ENCODE peak calls at places on chromosomes 4 and X, in six cellular contexts. Z is AG04449, M is heart left ventricle, Y is IMR-90, W is lower lobe of right lung, U is A549. S is an unnamed sample.

GRCh38 chr4:8545439-8545765 is 34.8 kb upstream of the GPR78 start:
- DNase-seq in Z (no peak), M (no peak), Y (no peak), W (no peak), U (no peak), S (no peak)

GRCh38 chr4:11228575-11228974 is 200.1 kb downstream of the HS3ST1 start:
- DNase-seq in Z (no peak), M (no peak), Y (no peak), W (no peak), U (no peak), S (no peak)

GRCh38 chr4:58301384-58301783 is 1191.2 kb upstream of the IGFBP7 start:
- DNase-seq in Z (no peak), M (no peak), Y (no peak), W (no peak), U (no peak), S (no peak)

GRCh38 chrX:27964432-27964831 is 16.8 kb downstream of the DCAF8L1 start:
- DNase-seq in Z (no peak), M (no peak), Y (no peak), W (no peak), U (peak), S (no peak)

GRCh38 chr4:3283916-3284315 is 8.9 kb upstream of the RGS12 start:
- DNase-seq in Z (no peak), M (no peak), Y (no peak), W (no peak), U (no peak), S (no peak)

GRCh38 chrX:29627833-29628232 is 587.5 kb upstream of the MAGEB2 start:
- DNase-seq in Z (no peak), M (no peak), Y (no peak), W (no peak), U (no peak), S (no peak)

GRCh38 chrX:45007598-45007997 is 134.6 kb downstream of the KDM6A start:
- DNase-seq in Z (no peak), M (no peak), Y (no peak), W (no peak), U (no peak), S (no peak)

GRCh38 chr4:76745264-76745663 is 152.7 kb downstream of the SOWAHB start:
- DNase-seq in Z (no peak), M (no peak), Y (peak), W (no peak), U (no peak), S (peak)

GRCh38 chr4:174156239-174156826 is 127.1 kb downstream of the FBXO8 start:
- DNase-seq in Z (no peak), M (no peak), Y (peak), W (no peak), U (peak), S (no peak)

GRCh38 chr4:8267077-8267476 is 2.5 kb upstream of the HTRA3 start:
- DNase-seq in Z (no peak), M (peak), Y (peak), W (peak), U (peak), S (no peak)

GRCh38 chr4:57658188-57658587 is 548.0 kb upstream of the IGFBP7 start:
- DNase-seq in Z (no peak), M (no peak), Y (no peak), W (no peak), U (no peak), S (no peak)

GRCh38 chrX:150483576-150483975 is 84.8 kb upstream of the MTM1 start:
- DNase-seq in Z (no peak), M (no peak), Y (no peak), W (no peak), U (no peak), S (no peak)

GRCh38 chrX:23845316-23845932 is 62.3 kb downstream of the APOO start:
- DNase-seq in Z (no peak), M (no peak), Y (no peak), W (no peak), U (no peak), S (no peak)

GRCh38 chrX:39905475-39905889 is 192.3 kb downstream of the BCOR start:
- DNase-seq in Z (no peak), M (no peak), Y (peak), W (no peak), U (no peak), S (no peak)

GRCh38 chrX:123424546-123424945 is 240.5 kb downstream of the GRIA3 start:
- DNase-seq in Z (no peak), M (no peak), Y (peak), W (no peak), U (no peak), S (peak)

GRCh38 chr4:11471613-11472012 is 42.9 kb upstream of the HS3ST1 start:
- DNase-seq in Z (no peak), M (peak), Y (no peak), W (no peak), U (no peak), S (no peak)

GRCh38 chr4:37693450-37694190 is 7.4 kb upstream of the RELL1 start:
- DNase-seq in Z (peak), M (no peak), Y (peak), W (no peak), U (peak), S (peak)

DNA sequence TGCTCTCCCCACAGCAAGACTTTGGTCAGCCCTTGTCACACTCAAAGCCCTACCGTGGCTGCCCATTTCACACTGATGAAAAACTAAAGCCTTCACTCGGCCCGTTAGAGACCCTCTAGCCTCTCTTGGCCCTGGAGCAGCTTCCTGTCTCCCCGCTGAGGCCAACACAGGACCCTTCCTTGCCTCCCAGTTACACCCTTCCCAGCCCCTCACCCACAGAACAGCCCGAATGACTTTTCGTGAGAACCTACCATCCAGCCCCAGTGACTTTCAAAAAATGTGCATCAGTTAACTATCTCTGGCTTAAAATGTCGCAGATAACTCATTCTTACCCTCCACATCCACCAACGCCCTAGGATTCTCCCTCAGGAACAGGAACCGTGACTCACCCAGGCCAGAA is 756 bp upstream of the TAF9B start:
- DNase-seq in Z (no peak), M (no peak), Y (no peak), W (no peak), U (no peak), S (no peak)
- H3K4me3 ChIP-seq in Z (no peak), M (no peak), Y (no peak), W (peak), U (peak), S (no peak)

DNA sequence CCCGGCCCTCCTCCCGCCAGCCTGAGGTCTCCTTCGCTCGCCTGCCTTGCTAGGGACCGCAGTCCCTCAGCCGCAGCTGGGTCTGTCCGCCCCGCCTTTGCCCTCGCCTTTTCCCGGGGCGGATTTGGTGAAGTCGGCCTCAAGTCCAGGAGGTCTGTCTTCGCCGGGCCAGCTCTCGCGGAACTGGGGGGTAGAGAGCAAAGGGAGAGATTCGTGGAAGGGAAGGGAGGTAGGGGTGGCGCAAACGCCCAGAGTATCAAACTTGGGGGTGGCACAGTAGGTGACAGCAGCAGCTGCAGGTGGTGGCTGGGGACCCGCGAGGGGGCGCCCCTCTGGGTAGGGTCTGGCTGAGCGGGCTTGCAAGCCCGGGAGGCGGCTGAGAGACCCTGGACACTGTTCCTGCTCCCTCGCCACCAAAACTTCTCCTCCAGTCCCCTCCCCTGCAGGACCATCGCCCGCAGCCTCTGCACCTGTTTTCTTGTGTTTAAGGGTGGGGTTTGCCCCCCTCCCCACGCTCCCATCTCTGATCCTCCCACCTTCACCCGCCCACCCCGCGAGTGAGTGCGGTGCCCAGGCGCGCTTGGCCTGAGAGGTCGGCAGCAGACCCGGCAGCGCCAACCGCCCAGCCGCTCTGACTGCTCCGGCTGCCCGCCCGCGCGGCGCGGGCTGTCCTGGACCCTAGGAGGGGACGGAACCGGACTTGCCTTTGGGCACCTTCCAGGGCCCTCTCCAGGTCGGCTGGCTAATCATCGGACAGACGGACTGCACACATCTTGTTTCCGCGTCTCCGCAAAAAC is at the start of gene NPY2R:
- DNase-seq in Z (no peak), M (no peak), Y (no peak), W (peak), U (peak), S (no peak)
- H3K4me3 ChIP-seq in Z (no peak), M (peak), Y (no peak), W (peak), U (peak), S (peak)

GRCh38 chr4:147084861-147085260 is 139.2 kb upstream of the TTC29 start:
- DNase-seq in Z (no peak), M (no peak), Y (no peak), W (no peak), U (no peak), S (no peak)

GRCh38 chr4:147093206-147093605 is 147.5 kb upstream of the TTC29 start:
- DNase-seq in Z (no peak), M (no peak), Y (no peak), W (no peak), U (no peak), S (no peak)

GRCh38 chr4:147085796-147086195 is 140.1 kb upstream of the TTC29 start:
- DNase-seq in Z (no peak), M (no peak), Y (no peak), W (no peak), U (no peak), S (no peak)

GRCh38 chr4:147090486-147090885 is 144.8 kb upstream of the TTC29 start:
- DNase-seq in Z (no peak), M (no peak), Y (no peak), W (no peak), U (no peak), S (no peak)

GRCh38 chr4:147088141-147088540 is 142.5 kb upstream of the TTC29 start:
- DNase-seq in Z (no peak), M (no peak), Y (peak), W (no peak), U (no peak), S (no peak)
- H3K4me3 ChIP-seq in Z (peak), M (no peak), Y (peak), W (no peak), U (no peak), S (peak)

GRCh38 chr4:16224669-16225068 is 1.6 kb downstream of the TAPT1 start:
- DNase-seq in Z (no peak), M (no peak), Y (no peak), W (no peak), U (no peak), S (no peak)

GRCh38 chr4:16222957-16223527 is 3.2 kb downstream of the TAPT1 start:
- DNase-seq in Z (no peak), M (no peak), Y (peak), W (no peak), U (no peak), S (no peak)

GRCh38 chr4:16224264-16224663 is 2.0 kb downstream of the TAPT1 start:
- DNase-seq in Z (no peak), M (no peak), Y (no peak), W (no peak), U (no peak), S (no peak)

GRCh38 chr4:16217300-16218051 is 8.8 kb downstream of the TAPT1 start:
- DNase-seq in Z (no peak), M (no peak), Y (no peak), W (no peak), U (no peak), S (no peak)

DNA sequence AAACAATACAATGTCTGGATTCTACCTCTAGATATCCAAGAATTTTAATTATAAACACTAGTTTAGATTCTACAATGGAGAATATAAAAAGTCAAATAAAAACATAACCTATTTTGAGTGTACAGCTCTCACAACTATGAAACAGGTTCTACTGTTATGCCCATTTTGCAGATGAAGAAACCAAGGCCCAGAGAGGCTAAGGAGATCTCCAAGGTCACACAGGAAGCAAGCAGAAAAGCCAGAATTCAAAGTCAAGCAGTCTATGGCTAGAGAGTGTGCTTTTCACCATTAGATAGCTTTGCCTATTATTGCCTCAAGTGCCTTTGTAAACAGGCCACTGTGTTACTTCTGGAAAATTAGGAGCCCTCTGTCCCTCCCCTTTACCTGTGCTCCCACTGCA is 7.3 kb downstream of the TAPT1 start:
- DNase-seq in Z (no peak), M (no peak), Y (no peak), W (no peak), U (no peak), S (no peak)
- H3K4me3 ChIP-seq in Z (no peak), M (no peak), Y (no peak), W (no peak), U (no peak), S (no peak)

GRCh38 chrX:2691543-2692220 is 587 bp downstream of the CD99 start:
- DNase-seq in Z (no peak), M (peak), Y (peak), W (peak), U (peak), S (no peak)

GRCh38 chrX:2692221-2693122 is 1.4 kb downstream of the CD99 start:
- DNase-seq in Z (no peak), M (peak), Y (peak), W (peak), U (no peak), S (no peak)

GRCh38 chrX:2693123-2693438 is 2.0 kb downstream of the CD99 start:
- DNase-seq in Z (no peak), M (no peak), Y (no peak), W (no peak), U (no peak), S (no peak)

GRCh38 chrX:2690856-2691542 is at the start of gene CD99:
- DNase-seq in Z (no peak), M (peak), Y (peak), W (peak), U (peak), S (no peak)

DNA sequence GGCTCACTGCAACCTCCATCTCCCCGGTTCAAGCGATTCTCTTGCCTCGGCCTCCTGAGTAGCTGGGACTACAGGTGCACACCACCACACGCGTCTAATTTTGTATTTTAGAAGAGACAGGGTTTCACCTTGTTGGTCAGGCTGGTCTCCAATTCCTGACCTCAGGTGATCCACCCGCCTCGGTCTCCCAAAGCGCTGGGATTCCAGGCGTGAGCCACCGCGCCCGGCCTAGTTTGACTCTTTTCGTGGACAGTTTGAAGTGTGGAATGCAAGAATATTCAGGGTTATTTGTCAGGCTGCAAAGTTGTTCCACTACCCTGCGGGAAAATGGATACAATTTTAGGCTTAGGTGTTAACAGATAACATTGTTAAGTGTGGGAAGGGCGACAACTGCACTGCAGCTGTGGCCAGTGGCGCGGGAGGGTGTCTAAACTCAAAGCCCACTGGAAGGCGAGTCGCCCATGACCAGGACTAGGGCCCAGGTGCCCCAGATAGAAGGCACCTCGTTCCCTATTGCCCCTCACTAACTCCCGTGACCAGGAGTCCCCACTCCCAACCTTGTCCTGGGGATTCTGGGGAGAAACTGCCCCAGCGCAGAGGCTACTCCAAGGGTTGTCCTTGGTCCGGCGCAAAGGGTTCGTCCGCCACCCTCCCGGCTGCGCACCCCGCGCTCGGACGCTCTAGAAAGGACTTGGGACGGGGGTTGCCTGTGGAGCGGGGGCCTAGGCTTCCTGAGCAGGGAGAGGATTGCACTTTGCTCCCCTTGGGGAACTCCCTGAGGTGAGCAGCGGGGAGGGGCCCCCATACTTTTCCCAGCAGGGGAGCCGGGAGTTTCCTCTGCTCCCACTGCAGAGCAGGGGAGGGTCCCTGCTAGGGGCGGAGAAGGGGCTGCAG is 1.1 kb upstream of the CD99 start:
- DNase-seq in Z (no peak), M (no peak), Y (no peak), W (no peak), U (no peak), S (no peak)
- H3K4me3 ChIP-seq in Z (peak), M (no peak), Y (no peak), W (peak), U (peak), S (peak)

DNA sequence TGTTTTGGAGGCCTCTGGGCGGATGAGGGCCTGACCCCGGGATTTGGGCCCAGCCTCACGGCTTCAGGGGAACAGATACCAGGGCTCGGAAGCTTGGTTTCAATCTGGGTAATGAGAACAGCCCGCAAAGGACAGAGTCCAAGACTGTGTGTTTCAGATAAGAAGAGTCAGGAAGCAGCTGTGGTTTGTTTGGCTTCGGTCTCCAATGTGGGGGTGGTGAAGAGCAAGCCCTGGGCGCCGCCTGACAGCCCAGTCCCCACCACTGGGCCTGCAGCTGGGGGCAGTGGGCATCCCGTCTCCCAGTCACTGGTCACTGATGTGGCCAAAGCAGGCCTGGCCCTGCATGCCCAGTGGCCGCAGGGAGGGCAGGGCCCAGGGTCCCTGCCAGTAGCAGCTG is 9.1 kb downstream of the WFS1 start:
- DNase-seq in Z (no peak), M (peak), Y (peak), W (no peak), U (no peak), S (no peak)
- H3K4me3 ChIP-seq in Z (no peak), M (no peak), Y (no peak), W (no peak), U (no peak), S (no peak)

DNA sequence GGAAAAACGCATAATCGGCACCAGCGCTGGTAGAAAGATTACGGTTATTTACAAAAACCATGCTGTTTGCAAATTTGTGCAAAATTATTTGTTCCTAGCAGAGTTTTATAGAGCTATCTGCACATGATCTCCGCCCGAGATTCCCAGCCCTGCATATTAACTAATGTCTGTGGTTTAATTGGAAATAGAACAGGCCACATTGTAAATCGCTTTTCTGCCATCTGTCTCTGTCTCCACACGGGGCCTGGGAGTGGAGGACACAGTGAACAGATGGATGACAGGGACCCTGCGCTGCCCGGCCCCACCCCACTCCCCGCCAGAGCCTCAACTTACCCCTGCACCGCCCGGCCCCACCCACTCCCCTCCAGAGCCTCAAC is 126.9 kb downstream of the FAM53A start:
- DNase-seq in Z (no peak), M (no peak), Y (no peak), W (no peak), U (no peak), S (no peak)
- H3K4me3 ChIP-seq in Z (no peak), M (no peak), Y (no peak), W (no peak), U (no peak), S (no peak)

GRCh38 chrX:154460326-154460725 is 2.2 kb downstream of the PLXNA3 start:
- DNase-seq in Z (no peak), M (no peak), Y (no peak), W (no peak), U (no peak), S (no peak)

GRCh38 chrX:154458116-154458953 is at the start of gene PLXNA3:
- DNase-seq in Z (no peak), M (peak), Y (no peak), W (peak), U (no peak), S (no peak)

GRCh38 chrX:154457491-154458115 is 478 bp upstream of the PLXNA3 start:
- DNase-seq in Z (no peak), M (peak), Y (no peak), W (peak), U (no peak), S (no peak)

GRCh38 chrX:154458954-154459829 is 1.1 kb downstream of the PLXNA3 start:
- DNase-seq in Z (no peak), M (no peak), Y (no peak), W (peak), U (no peak), S (no peak)

GRCh38 chrX:154459843-154460242 is 1.8 kb downstream of the PLXNA3 start:
- DNase-seq in Z (no peak), M (no peak), Y (no peak), W (no peak), U (no peak), S (no peak)
- H3K4me3 ChIP-seq in Z (peak), M (no peak), Y (peak), W (peak), U (no peak), S (peak)

GRCh38 chr4:67071641-67072040 is 473.7 kb downstream of the CENPC start:
- DNase-seq in Z (no peak), M (no peak), Y (no peak), W (no peak), U (no peak), S (no peak)
- H3K4me3 ChIP-seq in Z (no peak), M (no peak), Y (no peak), W (no peak), U (no peak), S (no peak)

GRCh38 chr4:105551968-105552746 is at the start of gene ARHGEF38:
- DNase-seq in Z (peak), M (no peak), Y (peak), W (peak), U (no peak), S (no peak)
- H3K4me3 ChIP-seq in Z (no peak), M (no peak), Y (no peak), W (peak), U (no peak), S (no peak)

S was measured in skeletal muscle cell.